ENCODE peak calls at places on chromosomes 3 and 15, in ten cellular contexts. U is Calu3; N is SK-MEL-5; A is progenitor cell of endocrine pancreas; S is T1000; Z is NCI-H2029; Y is HAP-1; V is mesothelial cell of epicardium; M is stimulated activated CD4-positive, alpha-beta T cell treated with anti-CD3 and anti-CD28 coated beads, Interleukin-4, amount 100 ng/mL, for 48 hours; F is occipital lobe. W is an unnamed sample.

GRCh38 chr3:188631291-188632010 is 477.5 kb downstream of the LPP start:
- DNase-seq in S (peak; percentile 40), M (no peak), U (no peak), Y (no peak), N (no peak), V (no peak), A (no peak), F (no peak), Z (no peak), W (no peak)

GRCh38 chr3:46861996-46862688 is 1.1 kb downstream of the MYL3 start:
- DNase-seq in Z (no peak), M (no peak), V (no peak), F (no peak), S (no peak), A (no peak), N (no peak), Y (no peak), U (no peak), W (no peak)

GRCh38 chr3:168165390-168166269 is 69.9 kb upstream of the GOLIM4 start:
- DNase-seq in Y (peak; percentile 74), S (peak; percentile 29), U (peak; percentile 73), F (peak; percentile 26), A (peak; percentile 17), N (peak; percentile 83), V (no peak), Z (peak; percentile 63), M (peak; percentile 4), W (no peak)

GRCh38 chr15:34336947-34337556 is 529 bp downstream of the SLC12A6 start:
- DNase-seq in U (no peak), V (peak; percentile 43), N (no peak), F (no peak), Y (peak; percentile 3), S (no peak), A (no peak), Z (no peak), M (no peak), W (no peak)

GRCh38 chr3:181596126-181596525 is 115.6 kb upstream of the SOX2 start:
- DNase-seq in V (no peak), Z (no peak), S (no peak), A (no peak), U (no peak), M (no peak), F (no peak), Y (no peak), N (no peak), W (no peak)

GRCh38 chr3:193297421-193297820 is 56.4 kb downstream of the PLAAT1 start:
- DNase-seq in V (no peak), Y (no peak), A (no peak), M (no peak), Z (no peak), S (peak; percentile 11), U (no peak), F (no peak), N (no peak), W (no peak)

GRCh38 chr3:38438421-38438820 is 15.3 kb upstream of the ACVR2B start:
- DNase-seq in N (no peak), M (no peak), V (no peak), Y (no peak), U (no peak), A (no peak), S (no peak), F (no peak), Z (no peak), W (no peak)

GRCh38 chr3:170307998-170308398 is 49.5 kb upstream of the SKIL start:
- DNase-seq in A (no peak), N (no peak), Z (peak; percentile 43), S (no peak), Y (peak; percentile 50), U (peak; percentile 62), M (no peak), F (no peak), V (no peak), W (no peak)

GRCh38 chr3:149489060-149489690 is 14.7 kb downstream of the TM4SF4 start:
- DNase-seq in N (peak; percentile 66), V (no peak), A (no peak), F (no peak), Y (peak; percentile 14), Z (no peak), M (no peak), U (peak; percentile 57), S (no peak), W (peak; percentile 52)

GRCh38 chr15:58527573-58528196 is 95.9 kb downstream of the LIPC start:
- DNase-seq in Z (no peak), N (no peak), Y (no peak), F (no peak), S (no peak), M (no peak), A (no peak), V (no peak), U (no peak), W (no peak)

GRCh38 chr3:118808743-118809142 is 225.9 kb downstream of the IGSF11 start:
- DNase-seq in Y (no peak), N (no peak), M (no peak), A (no peak), F (no peak), U (no peak), S (no peak), Z (no peak), V (no peak), W (no peak)

GRCh38 chr15:100340721-100341661 is 784 bp downstream of the ADAMTS17 start:
- DNase-seq in U (peak; percentile 13), A (no peak), N (no peak), S (no peak), Y (no peak), F (no peak), V (no peak), Z (no peak), M (no peak), W (peak; percentile 83)

GRCh38 chr3:180011927-180012326 is 24.8 kb downstream of the PEX5L start:
- DNase-seq in Z (no peak), M (no peak), N (no peak), S (no peak), F (no peak), A (no peak), U (no peak), Y (no peak), V (no peak), W (no peak)

GRCh38 chr3:71786551-71786950 is 1.6 kb upstream of the PROK2 start:
- DNase-seq in S (no peak), V (no peak), M (no peak), U (no peak), Y (no peak), N (no peak), F (no peak), Z (no peak), A (no peak), W (no peak)

GRCh38 chr15:69863446-69863845 is 234.3 kb downstream of the TLE3 start:
- DNase-seq in N (no peak), S (no peak), A (no peak), V (no peak), U (no peak), Z (no peak), M (no peak), F (no peak), Y (no peak), W (no peak)

GRCh38 chr3:172703966-172704365 is 6.9 kb downstream of the NCEH1 start:
- DNase-seq in S (no peak), V (no peak), A (no peak), F (no peak), Y (no peak), U (no peak), M (no peak), N (no peak), Z (no peak), W (no peak)

GRCh38 chr3:71629289-71630252 is 46.0 kb upstream of the FOXP1 start:
- DNase-seq in V (no peak), S (no peak), N (no peak), U (no peak), A (no peak), F (no peak), Z (no peak), M (no peak), Y (no peak), W (no peak)

GRCh38 chr3:151152626-151153025 is 50.4 kb downstream of the GPR171 start:
- DNase-seq in M (no peak), S (no peak), V (no peak), A (no peak), Y (no peak), F (no peak), N (no peak), Z (no peak), U (no peak), W (no peak)

W was measured in vagina.